ENCODE peak calls at places on chromosomes 1 and 21, in nine cellular contexts. V is OCI-LY7, U is hepatocyte, T is GM23248, P is SK-N-SH, M is HCT116, A is PC-3, Y is neural progenitor cell, G is GM23338. E is an unnamed sample.

GRCh38 chr1:151502859-151503509 is 8.2 kb upstream of the CGN start:
- DNase-seq in V (no peak), U (no peak), T (no peak), P (no peak), M (no peak), A (no peak), Y (no peak), G (no peak), E (peak)

GRCh38 chr1:13786541-13786940 is 86.6 kb downstream of the PRDM2 start:
- DNase-seq in V (no peak), U (no peak), T (no peak), P (no peak), M (no peak), A (no peak), Y (no peak), G (no peak), E (no peak)

GRCh38 chr1:6914646-6915178 is 129.5 kb downstream of the CAMTA1 start:
- DNase-seq in V (no peak), U (no peak), T (no peak), P (no peak), M (no peak), A (no peak), Y (no peak), G (no peak), E (no peak)

GRCh38 chr1:55478742-55479141 is 263.6 kb upstream of the USP24 start:
- DNase-seq in V (peak), U (no peak), T (peak), P (no peak), M (peak), A (peak), Y (peak), G (peak), E (peak)

GRCh38 chr1:172004671-172005070 is 163.4 kb downstream of the DNM3 start:
- DNase-seq in V (no peak), U (no peak), T (no peak), P (no peak), M (no peak), A (no peak), Y (no peak), G (no peak), E (no peak)

GRCh38 chr1:9292361-9293240 is at the start of gene SPSB1:
- DNase-seq in V (peak), U (peak), T (peak), P (peak), M (no peak), A (peak), Y (peak), G (peak), E (peak)

GRCh38 chr1:172351761-172352161 is 68.7 kb upstream of the C1orf105 start:
- DNase-seq in V (no peak), U (no peak), T (peak), P (no peak), M (no peak), A (peak), Y (no peak), G (no peak), E (no peak)

GRCh38 chr1:21655748-21656147 is 13.4 kb downstream of the RAP1GAP start:
- DNase-seq in V (no peak), U (no peak), T (peak), P (peak), M (peak), A (peak), Y (peak), G (peak), E (no peak)

GRCh38 chr1:12052008-12052573 is 11.0 kb upstream of the TNFRSF8 start:
- DNase-seq in V (no peak), U (peak), T (peak), P (no peak), M (peak), A (peak), Y (no peak), G (no peak), E (peak)

GRCh38 chr1:223352944-223353343 is 11.0 kb downstream of the SUSD4 start:
- DNase-seq in V (no peak), U (no peak), T (no peak), P (no peak), M (no peak), A (no peak), Y (no peak), G (no peak), E (no peak)

GRCh38 chr1:107963601-107964396 is 1.2 kb downstream of the VAV3 start:
- DNase-seq in V (peak), U (peak), T (peak), P (peak), M (no peak), A (no peak), Y (peak), G (peak), E (peak)

GRCh38 chr1:46172321-46172720 is 2.6 kb upstream of the TSPAN1 start:
- DNase-seq in V (no peak), U (no peak), T (no peak), P (no peak), M (no peak), A (peak), Y (no peak), G (no peak), E (no peak)

GRCh38 chr1:172177849-172178248 is 242.6 kb upstream of the C1orf105 start:
- DNase-seq in V (no peak), U (peak), T (no peak), P (no peak), M (no peak), A (peak), Y (no peak), G (no peak), E (no peak)

GRCh38 chr21:39461419-39461818 is 9.6 kb downstream of the SH3BGR start:
- DNase-seq in V (peak), U (no peak), T (no peak), P (no peak), M (no peak), A (no peak), Y (no peak), G (no peak), E (peak)

GRCh38 chr1:7299329-7299799 is 471.7 kb upstream of the VAMP3 start:
- DNase-seq in V (no peak), U (peak), T (peak), P (no peak), M (peak), A (peak), Y (peak), G (peak), E (no peak)

GRCh38 chr1:22611530-22611947 is 24.9 kb upstream of the C1QA start:
- DNase-seq in V (peak), U (peak), T (peak), P (no peak), M (no peak), A (peak), Y (peak), G (peak), E (peak)

GRCh38 chr1:190179817-190180216 is 297.8 kb downstream of the BRINP3 start:
- DNase-seq in V (no peak), U (peak), T (no peak), P (no peak), M (no peak), A (peak), Y (no peak), G (no peak), E (no peak)

GRCh38 chr1:226882631-226883409 is 12.4 kb downstream of the PSEN2 start:
- DNase-seq in V (peak), U (peak), T (peak), P (no peak), M (no peak), A (peak), Y (no peak), G (no peak), E (peak)

GRCh38 chr1:56577859-56578663 is 1.3 kb downstream of the PLPP3 start:
- DNase-seq in V (peak), U (peak), T (peak), P (peak), M (no peak), A (peak), Y (peak), G (peak), E (peak)

GRCh38 chr1:219173758-219174671 is at the start of gene LYPLAL1:
- DNase-seq in V (peak), U (peak), T (peak), P (peak), M (peak), A (peak), Y (peak), G (peak), E (peak)

GRCh38 chr1:20683614-20684013 is 22.4 kb upstream of the DDOST start:
- DNase-seq in V (no peak), U (no peak), T (no peak), P (no peak), M (no peak), A (no peak), Y (no peak), G (no peak), E (no peak)

GRCh38 chr1:174777262-174777661 is 222.5 kb upstream of the CACYBP start:
- DNase-seq in V (peak), U (no peak), T (no peak), P (no peak), M (no peak), A (no peak), Y (no peak), G (no peak), E (no peak)

GRCh38 chr1:201125019-201125418 is 2.0 kb downstream of the ASCL5 start:
- DNase-seq in V (no peak), U (no peak), T (no peak), P (no peak), M (no peak), A (no peak), Y (no peak), G (no peak), E (no peak)

GRCh38 chr21:45517249-45518065 is 24.8 kb downstream of the SLC19A1 start:
- DNase-seq in V (no peak), U (no peak), T (no peak), P (no peak), M (no peak), A (no peak), Y (no peak), G (no peak), E (no peak)

GRCh38 chr21:14614287-14614686 is 68.2 kb upstream of the SAMSN1 start:
- DNase-seq in V (no peak), U (no peak), T (no peak), P (no peak), M (no peak), A (no peak), Y (no peak), G (no peak), E (no peak)

GRCh38 chr1:75727571-75727970 is 3.1 kb downstream of the ACADM start:
- DNase-seq in V (peak), U (no peak), T (peak), P (no peak), M (no peak), A (no peak), Y (no peak), G (no peak), E (no peak)

GRCh38 chr21:33396966-33397365 is 6.2 kb upstream of the IFNGR2 start:
- DNase-seq in V (no peak), U (peak), T (peak), P (no peak), M (no peak), A (no peak), Y (no peak), G (no peak), E (no peak)
- H3K4me2 ChIP-seq in V (no peak), U (no peak), T (no peak), P (peak), M (no peak), A (no peak), Y (no peak), G (no peak), E (no peak)

DNA sequence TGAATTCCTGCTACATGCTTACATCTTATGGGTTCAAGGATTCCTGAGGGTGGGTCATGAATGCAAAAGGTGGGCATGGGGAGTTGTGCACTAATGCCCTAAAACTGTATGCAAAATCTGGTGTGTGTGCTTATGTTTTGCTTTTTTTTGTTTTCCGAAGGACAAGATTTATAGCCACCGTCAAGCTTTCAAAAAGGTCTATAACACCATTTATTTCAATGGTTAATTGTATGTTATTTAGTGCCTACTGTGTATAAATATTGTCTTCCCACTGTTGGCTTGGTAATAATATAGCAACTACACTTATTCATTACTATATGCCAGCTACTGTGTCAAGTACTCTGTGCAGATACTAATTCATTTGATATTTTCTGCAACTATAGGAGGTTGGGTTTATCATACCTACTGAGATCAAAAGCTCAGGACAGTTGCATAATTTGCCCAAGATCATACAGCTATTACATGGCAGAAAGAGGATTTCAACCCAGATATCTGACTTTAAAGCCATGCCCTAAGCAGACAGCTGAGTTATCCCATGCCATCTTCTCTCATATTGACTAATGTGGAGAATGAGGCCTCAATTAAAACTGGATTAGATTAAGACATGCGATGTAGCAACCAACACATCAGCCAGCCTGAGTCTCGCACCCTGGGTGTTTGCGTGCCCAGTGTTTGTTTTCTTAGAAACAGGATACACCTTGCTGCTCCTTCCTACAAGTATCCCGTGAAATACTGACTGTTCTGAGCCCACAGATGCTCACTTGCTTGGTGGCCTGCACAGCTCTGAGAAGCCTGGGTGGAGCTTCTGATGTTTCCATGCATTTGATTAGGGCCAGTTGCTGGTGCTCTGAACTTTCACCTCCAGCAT is 34.6 kb downstream of the GADD45A start:
- DNase-seq in V (no peak), U (no peak), T (no peak), P (no peak), M (no peak), A (no peak), Y (no peak), G (no peak), E (no peak)
- TF ChIP-seq EZH2phosphoT487 in V (no peak), U (no peak), T (no peak), P (no peak), M (no peak), A (no peak), Y (no peak), G (no peak), E (no peak)

GRCh38 chr21:41819856-41820281 is 53.0 kb upstream of the RIPK4 start:
- DNase-seq in V (no peak), U (no peak), T (no peak), P (no peak), M (no peak), A (no peak), Y (no peak), G (no peak), E (no peak)

GRCh38 chr21:41819236-41819855 is 52.5 kb upstream of the RIPK4 start:
- DNase-seq in V (no peak), U (no peak), T (no peak), P (no peak), M (no peak), A (no peak), Y (no peak), G (no peak), E (no peak)

GRCh38 chr21:41821081-41821755 is 54.4 kb upstream of the RIPK4 start:
- DNase-seq in V (no peak), U (no peak), T (peak), P (no peak), M (no peak), A (peak), Y (no peak), G (no peak), E (no peak)

GRCh38 chr21:41821756-41822431 is 55.0 kb upstream of the RIPK4 start:
- DNase-seq in V (no peak), U (no peak), T (no peak), P (peak), M (no peak), A (no peak), Y (no peak), G (no peak), E (no peak)

DNA sequence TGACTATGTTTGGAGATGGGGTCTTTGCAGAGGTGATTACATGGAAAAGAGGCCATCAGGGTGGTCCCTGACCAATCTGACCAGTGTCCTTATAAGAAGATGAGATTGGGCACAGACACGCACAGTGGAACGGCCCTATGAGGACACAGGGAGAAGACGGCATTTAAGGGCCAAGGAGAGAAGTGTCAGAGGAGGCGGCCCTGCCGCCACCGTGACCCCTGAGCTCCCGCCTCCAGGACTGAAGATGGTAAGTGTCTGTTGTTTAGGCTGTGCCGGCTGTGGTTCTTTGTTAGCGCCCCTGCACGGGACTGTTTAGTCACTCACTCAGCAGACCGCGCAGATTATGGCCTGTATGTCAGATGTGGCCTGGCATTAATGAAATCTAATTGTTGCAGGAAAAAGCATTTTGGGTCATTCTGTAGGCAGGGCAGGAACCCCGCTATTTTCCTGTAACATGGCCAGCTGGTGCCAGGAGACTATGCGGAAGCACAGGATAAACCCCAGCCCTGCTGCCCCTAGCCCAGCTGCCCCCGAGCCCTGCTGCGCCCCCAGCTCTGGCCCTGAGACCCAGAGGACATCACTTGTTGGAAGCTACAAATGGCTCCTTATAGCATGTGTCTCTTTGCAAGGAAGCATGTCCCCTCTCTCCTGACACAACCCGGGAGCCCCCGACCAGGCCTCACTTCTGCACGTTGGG is 53.7 kb upstream of the RIPK4 start:
- DNase-seq in V (no peak), U (no peak), T (no peak), P (no peak), M (no peak), A (no peak), Y (no peak), G (no peak), E (no peak)
- H3K4me3 ChIP-seq in V (no peak), U (no peak), T (no peak), P (no peak), M (no peak), A (no peak), Y (no peak), G (no peak), E (no peak)

GRCh38 chr1:1221887-1222574 is 8.1 kb upstream of the TNFRSF4 start:
- DNase-seq in V (no peak), U (no peak), T (no peak), P (no peak), M (no peak), A (no peak), Y (no peak), G (no peak), E (no peak)
- H3K4me2 ChIP-seq in V (no peak), U (no peak), T (no peak), P (no peak), M (no peak), A (no peak), Y (no peak), G (no peak), E (no peak)

GRCh38 chr1:14928886-14929546 is 224.5 kb upstream of the TMEM51 start:
- DNase-seq in V (no peak), U (no peak), T (no peak), P (no peak), M (no peak), A (no peak), Y (no peak), G (no peak), E (no peak)

GRCh38 chr1:14928412-14928811 is 225.1 kb upstream of the TMEM51 start:
- DNase-seq in V (no peak), U (no peak), T (no peak), P (no peak), M (no peak), A (no peak), Y (no peak), G (no peak), E (no peak)

GRCh38 chr1:14932034-14932638 is 221.4 kb upstream of the TMEM51 start:
- DNase-seq in V (no peak), U (no peak), T (no peak), P (no peak), M (no peak), A (no peak), Y (no peak), G (no peak), E (no peak)

GRCh38 chr1:14930224-14930965 is 223.2 kb upstream of the TMEM51 start:
- DNase-seq in V (no peak), U (no peak), T (no peak), P (no peak), M (no peak), A (no peak), Y (no peak), G (no peak), E (no peak)

GRCh38 chr1:14929547-14930223 is 223.9 kb upstream of the TMEM51 start:
- DNase-seq in V (no peak), U (peak), T (peak), P (no peak), M (no peak), A (peak), Y (no peak), G (no peak), E (no peak)
- TF ChIP-seq EZH2phosphoT487 in V (no peak), U (no peak), T (no peak), P (no peak), M (no peak), A (no peak), Y (no peak), G (no peak), E (no peak)

DNA sequence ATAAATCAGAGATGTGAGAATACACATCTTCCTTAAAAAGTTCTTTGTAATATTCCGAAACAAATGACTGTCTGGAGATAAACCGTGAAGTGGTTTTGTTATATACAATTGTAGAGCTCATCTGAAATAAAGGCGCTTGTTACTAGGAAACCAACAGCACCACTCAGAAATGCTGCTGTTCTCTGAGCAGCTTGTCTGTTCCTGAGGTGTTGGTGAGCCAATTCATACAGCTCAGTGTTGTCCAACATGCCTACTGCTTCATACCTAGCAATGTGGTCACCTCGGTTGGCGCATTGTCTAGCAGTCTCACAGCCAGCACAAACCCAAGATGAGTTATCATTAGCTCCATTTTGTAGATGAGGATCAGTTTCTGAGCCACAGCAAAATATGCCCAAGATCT is 44.4 kb downstream of the GFI1 start:
- DNase-seq in V (no peak), U (no peak), T (no peak), P (no peak), M (no peak), A (no peak), Y (no peak), G (no peak), E (no peak)
- H3K4me3 ChIP-seq in V (no peak), U (peak), T (no peak), P (no peak), M (no peak), A (no peak), Y (no peak), G (peak), E (no peak)

GRCh38 chr1:61187380-61188086 is 105.2 kb downstream of the NFIA start:
- DNase-seq in V (no peak), U (no peak), T (no peak), P (no peak), M (no peak), A (no peak), Y (peak), G (peak), E (no peak)
- H3K4me2 ChIP-seq in V (no peak), U (no peak), T (no peak), P (no peak), M (no peak), A (no peak), Y (no peak), G (no peak), E (no peak)

DNA sequence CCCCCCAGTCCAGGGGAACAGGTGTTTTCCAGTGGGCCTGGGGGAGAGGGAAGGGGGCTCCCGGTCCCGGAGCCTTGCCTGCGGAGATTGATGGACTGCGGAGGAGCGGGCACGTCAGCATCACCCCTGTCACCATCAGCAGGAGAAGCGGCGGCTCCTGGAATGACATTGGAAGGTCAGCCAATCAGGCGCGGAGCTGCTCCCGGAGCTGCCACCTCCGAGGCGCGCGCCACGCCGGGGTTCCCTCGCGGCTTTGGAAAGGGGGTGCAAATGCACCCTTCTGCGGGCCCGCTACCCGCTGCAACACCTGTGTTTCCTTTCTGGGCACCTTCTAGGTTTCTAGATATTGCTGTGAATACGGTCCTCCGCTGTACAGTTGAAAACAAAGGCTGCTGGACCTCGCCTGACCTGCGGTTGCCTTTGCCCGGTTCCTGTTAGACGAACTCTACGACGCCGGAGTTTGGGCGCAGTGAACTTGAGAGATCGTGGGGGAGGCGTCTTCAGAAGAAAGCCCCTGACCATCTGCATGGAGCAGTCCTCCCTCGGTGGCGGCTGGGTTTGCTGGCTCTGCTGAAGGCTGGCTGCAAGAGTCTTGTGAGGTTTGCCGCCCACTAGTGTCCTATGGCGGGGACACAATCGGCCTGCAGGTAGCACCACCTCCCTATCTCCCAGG is 5.3 kb downstream of the DSCAM start:
- DNase-seq in V (no peak), U (peak), T (no peak), P (peak), M (no peak), A (peak), Y (peak), G (peak), E (peak)
- TF ChIP-seq EZH2phosphoT487 in V (no peak), U (no peak), T (no peak), P (no peak), M (no peak), A (no peak), Y (no peak), G (no peak), E (no peak)

E was measured in MM.1S.